ENCODE peak calls at places on chromosomes 16 and 17, in six cellular contexts. N is uterus, Z is body of pancreas, G is NB4, K is endothelial cell of umbilical vein, A is testis. Y is an unnamed sample.

GRCh38 chr17:17812211-17813054 is 24.4 kb downstream of the SREBF1 start:
- DNase-seq in N (peak), Z (peak), G (peak), K (peak), A (peak), Y (peak)

GRCh38 chr16:84613408-84614071 is 4.3 kb downstream of the COTL1 start:
- DNase-seq in N (no peak), Z (no peak), G (no peak), K (no peak), A (no peak), Y (no peak)

GRCh38 chr17:5354886-5355415 is 64.5 kb downstream of the NUP88 start:
- DNase-seq in N (no peak), Z (no peak), G (no peak), K (no peak), A (no peak), Y (no peak)

GRCh38 chr17:59884861-59885260 is 7.9 kb downstream of the TUBD1 start:
- DNase-seq in N (no peak), Z (no peak), G (no peak), K (no peak), A (no peak), Y (no peak)

GRCh38 chr17:32732900-32733299 is 144.0 kb downstream of the MYO1D start:
- DNase-seq in N (no peak), Z (no peak), G (no peak), K (no peak), A (no peak), Y (no peak)

GRCh38 chr16:4529085-4530060 is 9.2 kb downstream of the CDIP1 start:
- DNase-seq in N (no peak), Z (peak), G (no peak), K (peak), A (no peak), Y (no peak)

GRCh38 chr17:17985555-17985954 is 12.9 kb downstream of the DRC3 start:
- DNase-seq in N (no peak), Z (no peak), G (peak), K (no peak), A (no peak), Y (no peak)

GRCh38 chr16:50607051-50607431 is 58.8 kb downstream of the NKD1 start:
- DNase-seq in N (no peak), Z (no peak), G (no peak), K (no peak), A (no peak), Y (no peak)

GRCh38 chr17:67376509-67376891 is 581 bp upstream of the PITPNC1 start:
- DNase-seq in N (peak), Z (peak), G (peak), K (no peak), A (peak), Y (peak)

GRCh38 chr16:49590166-49590871 is 216.7 kb downstream of the C16orf78 start:
- DNase-seq in N (peak), Z (no peak), G (no peak), K (no peak), A (no peak), Y (no peak)

GRCh38 chr17:59561042-59561441 is 4.4 kb upstream of the DHX40 start:
- DNase-seq in N (no peak), Z (no peak), G (peak), K (peak), A (no peak), Y (no peak)

GRCh38 chr17:45384047-45384799 is 48.4 kb downstream of the ARHGAP27 start:
- DNase-seq in N (no peak), Z (peak), G (peak), K (no peak), A (no peak), Y (no peak)

GRCh38 chr17:4232168-4232813 is 31.5 kb downstream of the ANKFY1 start:
- DNase-seq in N (peak), Z (no peak), G (peak), K (no peak), A (no peak), Y (no peak)

GRCh38 chr17:7263071-7263800 is 958 bp upstream of the CLDN7 start:
- DNase-seq in N (no peak), Z (peak), G (no peak), K (no peak), A (no peak), Y (peak)

GRCh38 chr16:12155235-12155634 is 178.7 kb downstream of the SNX29 start:
- DNase-seq in N (no peak), Z (no peak), G (no peak), K (no peak), A (peak), Y (no peak)
- H3K4me3 ChIP-seq in N (no peak), Z (no peak), G (no peak), K (no peak), A (no peak), Y (no peak)

GRCh38 chr17:76500074-76500744 is 1.0 kb downstream of the RHBDF2 start:
- DNase-seq in N (no peak), Z (no peak), G (peak), K (no peak), A (no peak), Y (no peak)

GRCh38 chr17:76500745-76501017 is 542 bp downstream of the RHBDF2 start:
- DNase-seq in N (no peak), Z (no peak), G (no peak), K (no peak), A (no peak), Y (no peak)

GRCh38 chr17:76502326-76503211 is 1.3 kb upstream of the RHBDF2 start:
- DNase-seq in N (no peak), Z (peak), G (peak), K (no peak), A (no peak), Y (no peak)

GRCh38 chr17:76501827-76502307 is 644 bp upstream of the RHBDF2 start:
- DNase-seq in N (no peak), Z (peak), G (no peak), K (no peak), A (no peak), Y (no peak)

GRCh38 chr17:76501018-76501826 is at the start of gene RHBDF2:
- DNase-seq in N (peak), Z (peak), G (peak), K (peak), A (peak), Y (peak)
- TF ChIP-seq POLR2A in N (peak), Z (peak), G (peak), K (peak), A (no peak), Y (peak)

GRCh38 chr17:82718986-82719685 is 2.6 kb downstream of the FN3KRP start:
- DNase-seq in N (no peak), Z (no peak), G (no peak), K (no peak), A (no peak), Y (no peak)
- H3K4me3 ChIP-seq in N (no peak), Z (no peak), G (no peak), K (no peak), A (no peak), Y (no peak)

DNA sequence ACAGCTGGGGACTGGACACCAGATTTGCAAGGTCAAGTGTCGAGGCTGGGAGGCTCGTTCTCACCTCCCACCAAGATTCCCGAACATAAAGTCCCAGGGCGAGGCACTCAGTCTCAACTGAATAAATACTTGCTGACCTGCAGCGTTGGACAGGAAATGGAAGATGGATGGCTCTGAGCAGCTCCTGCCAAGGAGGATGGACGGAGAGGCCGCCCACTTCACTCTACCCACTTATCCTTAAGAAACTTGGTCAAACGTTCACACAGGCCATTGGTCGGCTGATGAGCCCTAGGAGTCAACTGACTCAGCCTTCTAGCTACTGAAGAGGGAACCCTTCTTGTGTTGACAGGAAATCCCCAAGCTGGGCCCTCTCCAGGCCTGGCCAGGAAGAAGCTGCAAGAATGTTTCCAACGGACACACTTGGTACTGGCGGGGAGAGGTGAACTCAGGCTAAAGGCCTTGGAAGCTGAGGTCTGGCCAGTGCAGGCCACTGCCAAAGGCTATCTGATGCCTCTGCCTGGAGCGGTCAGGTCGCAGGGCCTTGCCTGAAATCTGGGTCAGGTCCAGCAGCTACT is 50.0 kb downstream of the VAC14 start:
- DNase-seq in N (peak), Z (peak), G (peak), K (peak), A (peak), Y (peak)
- TF ChIP-seq POLR2A in N (no peak), Z (no peak), G (peak), K (peak), A (no peak), Y (no peak)

DNA sequence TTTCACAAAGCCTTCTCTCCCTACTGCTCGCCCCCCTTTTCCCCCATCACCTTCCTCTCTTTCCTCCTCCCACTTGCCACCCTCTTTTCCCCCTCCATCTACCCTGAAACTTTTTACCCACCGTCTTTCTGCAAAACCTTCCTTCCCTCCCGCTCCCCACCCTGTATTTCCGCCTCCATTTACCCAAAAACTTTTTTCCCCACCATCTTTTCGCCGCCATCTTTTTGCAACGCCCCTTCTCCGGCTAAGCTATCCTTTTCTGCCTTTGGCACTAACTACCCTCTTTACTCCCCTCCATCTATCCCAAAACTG is 205.2 kb upstream of the WSB1 start:
- DNase-seq in N (no peak), Z (no peak), G (no peak), K (no peak), A (no peak), Y (no peak)
- H3K4me3 ChIP-seq in N (no peak), Z (no peak), G (no peak), K (no peak), A (no peak), Y (no peak)

DNA sequence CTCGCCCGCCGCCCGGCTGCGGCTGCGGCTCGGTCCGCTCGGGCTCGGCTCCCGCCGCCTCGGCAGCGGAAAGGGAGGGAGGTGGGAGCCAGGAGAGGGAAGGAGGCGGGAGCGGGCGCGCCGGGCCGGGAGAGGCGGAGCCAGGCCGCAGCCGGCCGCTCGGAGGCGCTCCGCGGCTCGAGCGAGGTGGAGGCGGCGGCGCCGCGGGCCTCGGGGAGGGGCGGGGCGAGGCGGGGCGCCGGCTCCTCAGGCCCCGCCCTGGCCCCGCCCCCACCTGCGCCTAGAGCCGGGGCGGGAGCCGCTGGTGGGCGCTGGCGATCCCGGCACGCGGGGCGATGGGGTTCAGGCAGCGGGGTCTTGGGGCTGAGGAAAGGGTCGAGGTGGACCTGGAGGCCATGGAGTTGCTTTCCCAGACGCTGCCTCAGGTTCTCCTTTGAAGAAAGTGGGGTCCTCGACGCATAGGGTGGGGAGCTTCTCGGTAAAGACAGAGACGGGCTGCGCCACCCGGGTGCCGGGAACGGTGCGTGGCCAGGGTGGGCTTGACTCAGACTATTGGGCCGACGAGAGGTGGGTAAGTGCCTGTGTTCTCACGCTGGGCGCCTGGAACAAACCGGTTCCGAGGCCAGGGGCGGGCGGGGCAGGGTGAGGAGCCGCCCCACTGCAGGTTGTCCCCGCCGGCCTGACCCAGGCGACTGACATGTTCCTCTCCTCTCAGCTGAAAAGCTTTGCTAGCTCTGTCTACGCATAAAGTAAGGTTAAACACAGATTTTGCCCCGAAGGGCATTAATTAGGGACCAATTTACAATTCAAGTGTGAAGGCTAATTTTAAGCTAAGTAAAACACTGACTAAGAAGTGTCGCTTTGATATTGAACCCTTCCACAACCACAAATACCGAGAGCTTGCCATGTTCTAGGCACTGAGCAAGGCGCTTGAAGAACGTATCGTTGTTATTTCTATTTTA is at the start of gene CMTM4:
- DNase-seq in N (peak), Z (peak), G (peak), K (peak), A (peak), Y (peak)
- TF ChIP-seq POLR2A in N (no peak), Z (peak), G (no peak), K (peak), A (no peak), Y (peak)

GRCh38 chr16:11123666-11124065 is 132.3 kb downstream of the SOCS1 start:
- DNase-seq in N (no peak), Z (no peak), G (no peak), K (no peak), A (no peak), Y (no peak)
- H3K4me3 ChIP-seq in N (no peak), Z (no peak), G (no peak), K (no peak), A (no peak), Y (no peak)

GRCh38 chr17:81150379-81151038 is 14.8 kb upstream of the PVALEF start:
- DNase-seq in N (peak), Z (no peak), G (peak), K (peak), A (no peak), Y (peak)
- TF ChIP-seq POLR2A in N (no peak), Z (no peak), G (no peak), K (no peak), A (no peak), Y (no peak)

GRCh38 chr17:214881-215331 is 33.5 kb upstream of the DOC2B start:
- DNase-seq in N (no peak), Z (no peak), G (no peak), K (no peak), A (no peak), Y (no peak)
- H3K4me3 ChIP-seq in N (no peak), Z (no peak), G (no peak), K (no peak), A (no peak), Y (no peak)